ENCODE peak calls at places on chromosomes 2 and 18, in nine cellular contexts. O is HEK293T, J is cardiac fibroblast, V is hypothalamus, T is NCI-H1092, R is NCI-H2029 treated with DMSO at 0.1 percent for 48 hours, G is NCI-H1105 treated with DMSO at 0.1 percent for 48 hours, X is tibial nerve, B is ELF-1. K is an unnamed sample.

GRCh38 chr2:168166902-168167510 is 80.4 kb downstream of the STK39 start:
- DNase-seq in R (no peak), G (no peak), J (no peak), V (no peak), B (no peak), O (no peak), X (no peak), T (no peak), K (no peak)

GRCh38 chr2:230449901-230450467 is 34.0 kb downstream of the SP100 start:
- DNase-seq in V (no peak), T (no peak), R (no peak), B (no peak), G (no peak), O (no peak), X (no peak), J (no peak), K (no peak)

GRCh38 chr18:55012041-55012440 is 52.8 kb upstream of the CCDC68 start:
- DNase-seq in T (no peak), X (no peak), G (no peak), B (peak), O (no peak), J (no peak), R (no peak), V (no peak), K (no peak)

GRCh38 chr18:39751161-39751560 is 2185.6 kb upstream of the CELF4 start:
- DNase-seq in R (no peak), O (no peak), X (no peak), J (peak), G (no peak), V (no peak), T (no peak), B (no peak), K (no peak)

GRCh38 chr2:29576231-29576630 is 345.2 kb downstream of the ALK start:
- DNase-seq in X (no peak), R (no peak), J (no peak), B (no peak), O (no peak), G (no peak), T (no peak), V (no peak), K (no peak)

GRCh38 chr2:157895531-157895930 is 19.4 kb upstream of the ACVR1 start:
- DNase-seq in V (no peak), G (no peak), J (no peak), B (no peak), O (no peak), R (no peak), T (no peak), X (no peak), K (no peak)

GRCh38 chr2:214607051-214607450 is 196.2 kb downstream of the VWC2L start:
- DNase-seq in T (no peak), X (no peak), J (no peak), G (no peak), B (no peak), R (no peak), O (no peak), V (no peak), K (no peak)

GRCh38 chr18:389658-390357 is 110.7 kb downstream of the COLEC12 start:
- DNase-seq in X (no peak), J (peak), B (no peak), V (no peak), O (no peak), G (no peak), R (no peak), T (no peak), K (peak)

GRCh38 chr18:35355140-35355618 is 11.0 kb upstream of the ZNF24 start:
- DNase-seq in B (peak), T (peak), V (peak), R (peak), G (peak), X (peak), O (peak), J (peak), K (peak)

GRCh38 chr2:85259101-85259590 is 68.6 kb downstream of the TGOLN2 start:
- DNase-seq in O (no peak), J (peak), V (no peak), B (peak), T (no peak), X (peak), R (no peak), G (no peak), K (no peak)

GRCh38 chr2:130834923-130835765 is 1.6 kb upstream of the ARHGEF4 start:
- DNase-seq in O (no peak), J (no peak), G (no peak), V (no peak), T (no peak), X (no peak), R (no peak), B (no peak), K (peak)

GRCh38 chr2:212926948-212927347 is 224.5 kb downstream of the IKZF2 start:
- DNase-seq in V (no peak), X (peak), T (no peak), R (no peak), B (no peak), O (no peak), J (peak), G (no peak), K (no peak)

GRCh38 chr18:43007365-43007764 is 108.1 kb downstream of the RIT2 start:
- DNase-seq in V (no peak), R (no peak), G (no peak), B (no peak), X (no peak), T (no peak), O (no peak), J (no peak), K (no peak)

GRCh38 chr2:101200714-101201113 is 49.5 kb upstream of the TBC1D8 start:
- DNase-seq in B (no peak), X (no peak), R (no peak), T (no peak), V (no peak), J (peak), G (no peak), O (no peak), K (no peak)

GRCh38 chr2:124796647-124797437 is 771.8 kb downstream of the CNTNAP5 start:
- DNase-seq in X (no peak), O (no peak), G (no peak), T (no peak), J (no peak), V (no peak), B (no peak), R (no peak), K (no peak)

GRCh38 chr2:239968717-239969116 is 56.4 kb downstream of the NDUFA10 start:
- DNase-seq in B (no peak), J (no peak), O (no peak), G (no peak), T (no peak), V (no peak), R (no peak), X (no peak), K (no peak)

GRCh38 chr2:48043746-48044145 is 137.4 kb upstream of the FBXO11 start:
- DNase-seq in V (no peak), T (no peak), X (no peak), O (no peak), R (no peak), J (no peak), B (no peak), G (no peak), K (no peak)

GRCh38 chr2:99691931-99692330 is 202.1 kb upstream of the REV1 start:
- DNase-seq in O (no peak), G (no peak), V (no peak), B (no peak), J (no peak), T (no peak), X (peak), R (no peak), K (no peak)

GRCh38 chr2:14975401-14975800 is 342.9 kb downstream of the LRATD1 start:
- DNase-seq in B (no peak), V (no peak), G (no peak), O (no peak), T (no peak), J (no peak), R (no peak), X (no peak), K (no peak)

GRCh38 chr18:53191634-53192033 is 851.6 kb downstream of the DCC start:
- DNase-seq in R (no peak), T (no peak), V (no peak), X (no peak), G (no peak), J (no peak), B (no peak), O (no peak), K (no peak)

GRCh38 chr2:10084567-10084910 is 4.3 kb upstream of the CYS1 start:
- DNase-seq in V (no peak), T (no peak), G (no peak), O (no peak), R (no peak), X (no peak), B (no peak), J (no peak), K (no peak)

GRCh38 chr18:29241199-29241598 is 1064.3 kb upstream of the CDH2 start:
- DNase-seq in V (no peak), T (no peak), G (no peak), J (no peak), B (no peak), O (no peak), X (no peak), R (no peak), K (no peak)

GRCh38 chr2:218990612-218991011 is 2.6 kb downstream of the CRYBA2 start:
- DNase-seq in B (no peak), J (no peak), T (no peak), G (no peak), O (no peak), R (no peak), X (no peak), V (no peak), K (no peak)

GRCh38 chr2:34545486-34546136 is 946.5 kb upstream of the FAM98A start:
- DNase-seq in B (no peak), V (no peak), X (no peak), G (no peak), J (no peak), O (no peak), T (no peak), R (no peak), K (no peak)

GRCh38 chr18:58983260-58983659 is 118.6 kb downstream of the ZNF532 start:
- DNase-seq in T (no peak), X (no peak), V (no peak), G (no peak), R (no peak), B (no peak), O (no peak), J (no peak), K (no peak)

GRCh38 chr2:9964334-9964980 is 13.0 kb downstream of the GRHL1 start:
- DNase-seq in V (no peak), R (no peak), X (no peak), O (no peak), G (no peak), J (no peak), T (no peak), B (no peak), K (no peak)

GRCh38 chr2:18171191-18172139 is 293.0 kb downstream of the KCNS3 start:
- DNase-seq in T (no peak), G (no peak), V (no peak), R (peak), O (no peak), B (no peak), J (peak), X (peak), K (no peak)

GRCh38 chr2:191115391-191115790 is 35.4 kb downstream of the STAT4 start:
- DNase-seq in O (no peak), B (no peak), T (no peak), X (no peak), J (no peak), V (no peak), G (no peak), R (no peak), K (no peak)

GRCh38 chr18:3148930-3149535 is 70.7 kb downstream of the MYOM1 start:
- DNase-seq in O (no peak), T (no peak), X (no peak), V (no peak), B (no peak), J (peak), R (no peak), G (no peak), K (no peak)

GRCh38 chr18:74459877-74460276 is 2.8 kb upstream of the DIPK1C start:
- DNase-seq in G (no peak), O (peak), R (no peak), B (peak), X (peak), T (no peak), J (no peak), V (no peak), K (no peak)

GRCh38 chr2:33034784-33035183 is 88.0 kb downstream of the LTBP1 start:
- DNase-seq in V (no peak), T (no peak), X (peak), B (no peak), J (peak), O (no peak), G (no peak), R (no peak), K (no peak)

GRCh38 chr18:41955688-41956087 is 654 bp downstream of the PIK3C3 start:
- DNase-seq in T (no peak), G (no peak), B (no peak), V (no peak), J (peak), X (no peak), R (no peak), O (no peak), K (no peak)

GRCh38 chr2:819121-819520 is 131.5 kb upstream of the SNTG2 start:
- DNase-seq in R (no peak), G (no peak), T (no peak), J (no peak), O (no peak), B (no peak), V (no peak), X (no peak), K (no peak)

GRCh38 chr2:237943395-237944094 is 23.3 kb upstream of the UBE2F start:
- DNase-seq in R (no peak), T (no peak), X (no peak), G (no peak), V (no peak), O (no peak), J (no peak), B (no peak), K (peak)

GRCh38 chr2:205716126-205716525 is 33.8 kb downstream of the NRP2 start:
- DNase-seq in O (no peak), G (no peak), X (no peak), B (peak), V (no peak), J (no peak), R (no peak), T (no peak), K (no peak)

GRCh38 chr2:198913394-198914152 is 544.2 kb downstream of the SATB2 start:
- DNase-seq in R (no peak), G (no peak), T (no peak), B (no peak), J (no peak), X (no peak), O (no peak), V (no peak), K (no peak)

GRCh38 chr2:127314193-127314988 is 20.4 kb upstream of the ERCC3 start:
- DNase-seq in T (no peak), J (no peak), V (no peak), R (peak), X (no peak), G (peak), B (no peak), O (no peak), K (no peak)

GRCh38 chr18:5073026-5073944 is 123.8 kb downstream of the AKAIN1 start:
- DNase-seq in J (peak), T (peak), R (no peak), X (peak), O (peak), B (peak), G (peak), V (no peak), K (peak)